ENCODE peak calls at places on chromosomes 13 and 19, in four cellular contexts. F is cerebellar nuclear complex, V is heart right ventricle, N is putamen. E is an unnamed sample.
A peak's percentile ranks its signal among the peaks of the same experiment; 100 is the strongest.

GRCh38 chr19:35268546-35269424 is at the start of gene USF2:
- DNase-seq in F (no peak), V (peak; percentile 79), N (peak; percentile 76), E (peak; percentile 92)

GRCh38 chr13:31246918-31247317 is 47.1 kb downstream of the B3GLCT start:
- DNase-seq in F (no peak), V (no peak), N (no peak), E (no peak)

GRCh38 chr19:16970821-16971220 is 55.8 kb downstream of the CPAMD8 start:
- DNase-seq in F (no peak), V (no peak), N (no peak), E (no peak)

GRCh38 chr19:50238043-50238442 is 34.6 kb downstream of the MYH14 start:
- DNase-seq in F (no peak), V (peak; percentile 11), N (no peak), E (no peak)

GRCh38 chr19:33388817-33389573 is 15.5 kb downstream of the CEBPG start:
- DNase-seq in F (no peak), V (no peak), N (no peak), E (no peak)

GRCh38 chr19:41001243-41001971 is 10.3 kb downstream of the CYP2B6 start:
- DNase-seq in F (no peak), V (no peak), N (no peak), E (no peak)

GRCh38 chr19:1102407-1103106 is 1.2 kb upstream of the GPX4 start:
- DNase-seq in F (no peak), V (no peak), N (no peak), E (no peak)

GRCh38 chr19:14059093-14059480 is 2.8 kb downstream of the PALM3 start:
- DNase-seq in F (no peak), V (no peak), N (no peak), E (peak; percentile 86)

GRCh38 chr19:40702337-40703012 is 12.0 kb upstream of the NUMBL start:
- DNase-seq in F (no peak), V (peak; percentile 39), N (peak; percentile 44), E (no peak)

GRCh38 chr19:40786060-40787037 is 8.3 kb downstream of the RAB4B start:
- DNase-seq in F (no peak), V (no peak), N (no peak), E (no peak)

GRCh38 chr13:110799246-110800236 is 86.0 kb downstream of the ING1 start:
- DNase-seq in F (no peak), V (peak; percentile 62), N (no peak), E (no peak)

GRCh38 chr13:32281083-32281482 is 34.1 kb downstream of the ZAR1L start:
- DNase-seq in F (no peak), V (no peak), N (no peak), E (no peak)

GRCh38 chr19:49570138-49570856 is 10.1 kb downstream of the NOSIP start:
- DNase-seq in F (no peak), V (peak; percentile 74), N (peak; percentile 64), E (peak; percentile 85)

GRCh38 chr13:99087954-99088491 is 110.2 kb upstream of the DOCK9 start:
- DNase-seq in F (no peak), V (peak; percentile 12), N (no peak), E (peak; percentile 27)

GRCh38 chr19:5112681-5113080 is 143.8 kb downstream of the KDM4B start:
- DNase-seq in F (no peak), V (no peak), N (no peak), E (no peak)

GRCh38 chr13:39419866-39420265 is 183.1 kb downstream of the LHFPL6 start:
- DNase-seq in F (no peak), V (no peak), N (no peak), E (no peak)

GRCh38 chr19:12946092-12946845 is 607 bp downstream of the RAD23A start:
- DNase-seq in F (no peak), V (peak; percentile 69), N (no peak), E (peak; percentile 71)

GRCh38 chr19:4229179-4229931 is at the start of gene EBI3:
- DNase-seq in F (no peak), V (no peak), N (no peak), E (peak; percentile 87)

GRCh38 chr19:13401388-13401787 is 104.9 kb downstream of the CACNA1A start:
- DNase-seq in F (no peak), V (no peak), N (no peak), E (no peak)

GRCh38 chr19:7415163-7415856 is 66.6 kb downstream of the ARHGEF18 start:
- DNase-seq in F (no peak), V (no peak), N (no peak), E (no peak)

GRCh38 chr13:29439601-29440381 is 155.7 kb downstream of the SLC7A1 start:
- DNase-seq in F (no peak), V (no peak), N (peak; percentile 11), E (no peak)

E was measured in GM20000.